ENCODE peak calls at places on chromosomes 16 and 17, in six cellular contexts. J is heart left ventricle, P is lower lobe of right lung, O is upper lobe of right lung, D is right cardiac atrium, I is Panc1. H is an unnamed sample. For H3K4me1, the result is how much of the 10 kb centered on the place peaks cover.

GRCh38 chr17:39340731-39341130 is 60.7 kb downstream of the FBXL20 start:
- ATAC-seq in I (no peak), P (no peak), O (no peak), J (no peak), D (no peak), H (no peak)

GRCh38 chr17:35892091-35892637 is 12.0 kb upstream of the CCL5 start:
- ATAC-seq in D (no peak), P (no peak), I (peak), J (no peak), O (no peak), H (no peak)

GRCh38 chr17:50043290-50044148 is 12.4 kb upstream of the ITGA3 start:
- ATAC-seq in J (no peak), P (peak), O (peak), D (peak), I (peak), H (peak)

GRCh38 chr17:76408037-76408849 is 23.8 kb downstream of the SPHK1 start:
- ATAC-seq in J (no peak), P (peak), D (no peak), O (peak), I (peak), H (no peak)

GRCh38 chr17:43584666-43585102 is 38.5 kb upstream of the ETV4 start:
- ATAC-seq in D (no peak), I (no peak), J (no peak), O (no peak), P (no peak), H (no peak)

GRCh38 chr17:40548982-40549680 is 16.1 kb downstream of the CCR7 start:
- ATAC-seq in I (peak), D (peak), P (peak), O (peak), J (no peak), H (peak)

GRCh38 chr17:28328325-28328724 is 6.9 kb downstream of the IFT20 start:
- ATAC-seq in P (no peak), I (no peak), J (no peak), D (no peak), O (no peak), H (no peak)

GRCh38 chr16:2858245-2859025 is 465 bp upstream of the PRSS22 start:
- ATAC-seq in I (peak), J (no peak), O (peak), P (peak), D (peak), H (no peak)

GRCh38 chr16:68764866-68765265 is 27.8 kb downstream of the CDH1 start:
- ATAC-seq in O (no peak), I (no peak), D (no peak), P (no peak), J (no peak), H (no peak)

GRCh38 chr17:38926290-38927070 is 1.1 kb downstream of the LASP1NB start:
- ATAC-seq in I (no peak), O (peak), J (no peak), P (peak), D (no peak), H (no peak)

GRCh38 chr16:48133455-48134226 is 22.2 kb downstream of the ABCC12 start:
- ATAC-seq in D (no peak), O (peak), J (no peak), I (no peak), P (peak), H (no peak)

GRCh38 chr17:39999067-39999466 is 16.2 kb upstream of the CSF3 start:
- ATAC-seq in I (no peak), J (no peak), O (peak), D (no peak), P (peak), H (no peak)

GRCh38 chr16:56269824-56270684 is 78.8 kb downstream of the GNAO1 start:
- ATAC-seq in I (peak), J (peak), P (peak), O (peak), D (peak), H (peak)

GRCh38 chr16:85579883-85580607 is 33.1 kb upstream of the GSE1 start:
- ATAC-seq in D (peak), O (peak), J (no peak), P (no peak), I (no peak), H (peak)

GRCh38 chr16:85579199-85579598 is 33.9 kb upstream of the GSE1 start:
- ATAC-seq in D (no peak), P (no peak), O (no peak), J (no peak), I (no peak), H (no peak)

GRCh38 chr16:85576944-85577343 is 36.2 kb upstream of the GSE1 start:
- ATAC-seq in J (no peak), D (no peak), P (no peak), I (no peak), O (no peak), H (no peak)

GRCh38 chr16:85577899-85578598 is 35.1 kb upstream of the GSE1 start:
- ATAC-seq in J (no peak), P (no peak), D (no peak), O (no peak), I (no peak), H (no peak)

DNA sequence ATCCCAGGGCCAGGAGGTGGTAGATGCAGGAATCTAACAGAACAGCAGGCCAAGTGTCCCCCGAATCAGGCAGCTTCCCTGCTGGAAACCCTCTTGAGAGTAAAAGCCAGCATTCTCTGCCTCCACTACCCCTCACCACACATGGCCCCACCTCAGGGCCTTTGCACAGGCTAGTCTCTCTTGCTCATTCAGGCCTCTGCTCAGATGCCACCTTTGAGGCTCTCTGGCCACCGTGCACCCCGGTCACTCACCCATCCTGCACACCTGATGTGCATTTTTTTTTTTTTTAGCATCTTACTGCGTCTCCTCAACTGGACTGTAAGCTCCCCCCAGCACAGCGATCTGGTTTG is 34.5 kb upstream of the GSE1 start:
- ATAC-seq in J (no peak), O (no peak), I (no peak), D (no peak), P (no peak), H (no peak)
- H3K4me1 ChIP-seq in J (under half), O (half or more), I (half or more), D (under half), P (half or more), H (under half)

GRCh38 chr17:59838196-59838911 is 54.4 kb downstream of the TUBD1 start:
- ATAC-seq in I (peak), P (peak), O (no peak), D (peak), J (no peak), H (no peak)

GRCh38 chr17:59839646-59840328 is 53.0 kb downstream of the TUBD1 start:
- ATAC-seq in I (no peak), J (no peak), P (no peak), O (no peak), D (no peak), H (no peak)

GRCh38 chr17:59840329-59840907 is 52.3 kb downstream of the TUBD1 start:
- ATAC-seq in P (no peak), O (no peak), I (no peak), J (no peak), D (no peak), H (no peak)

GRCh38 chr17:59842901-59843652 is 49.7 kb downstream of the TUBD1 start:
- ATAC-seq in I (peak), P (peak), D (peak), J (no peak), O (peak), H (no peak)

GRCh38 chr17:59840908-59841666 is 51.7 kb downstream of the TUBD1 start:
- ATAC-seq in P (no peak), J (no peak), O (no peak), D (no peak), I (no peak), H (no peak)
- H3K4me1 ChIP-seq in P (half or more), J (under half), O (under half), D (under half), I (under half), H (under half)

GRCh38 chr16:21650517-21650916 is 1.9 kb downstream of the IGSF6 start:
- ATAC-seq in P (peak), J (no peak), D (no peak), I (no peak), O (peak), H (no peak)

GRCh38 chr16:21652451-21652850 is at the start of gene IGSF6:
- ATAC-seq in D (no peak), O (peak), I (no peak), P (peak), J (no peak), H (no peak)

GRCh38 chr16:21656795-21657768 is 4.7 kb upstream of the IGSF6 start:
- ATAC-seq in O (peak), P (peak), I (no peak), J (no peak), D (no peak), H (no peak)

GRCh38 chr16:21654881-21655280 is 2.5 kb upstream of the IGSF6 start:
- ATAC-seq in I (no peak), O (no peak), P (no peak), D (no peak), J (no peak), H (no peak)

GRCh38 chr16:21653571-21653970 is 1.2 kb upstream of the IGSF6 start:
- ATAC-seq in P (peak), O (peak), J (no peak), I (no peak), D (peak), H (peak)
- H3K4me1 ChIP-seq in P (under half), O (under half), J (under half), I (under half), D (under half), H (under half)

DNA sequence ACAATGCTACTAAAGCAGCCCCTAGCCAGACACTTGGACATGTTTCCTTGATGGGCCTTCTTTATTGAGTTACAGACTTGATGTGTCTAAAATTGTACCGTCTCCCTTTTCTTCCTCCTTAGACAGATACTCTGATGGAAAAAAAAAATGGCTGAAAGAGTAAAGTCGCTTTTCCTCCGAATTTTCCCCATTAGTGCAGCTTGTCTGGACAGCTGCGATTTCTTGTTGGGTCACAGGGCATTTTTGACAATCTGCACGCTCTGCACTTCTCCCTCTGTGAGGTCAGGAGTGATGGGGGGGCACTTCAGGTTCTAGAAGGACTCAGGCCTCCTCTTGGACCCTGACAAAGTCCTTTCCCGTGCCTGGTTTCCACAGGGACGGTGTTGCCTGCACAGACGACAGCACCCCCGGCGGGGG is 968 bp upstream of the PRKAR1A start:
- ATAC-seq in P (no peak), I (no peak), D (no peak), J (no peak), O (no peak), H (no peak)
- H3K4me1 ChIP-seq in P (under half), I (under half), D (under half), J (under half), O (under half), H (under half)

GRCh38 chr17:78707923-78708322 is 74.2 kb downstream of the CYTH1 start:
- ATAC-seq in I (no peak), J (no peak), O (no peak), P (no peak), D (no peak), H (no peak)

GRCh38 chr17:78705071-78705470 is 77.0 kb downstream of the CYTH1 start:
- ATAC-seq in P (no peak), O (no peak), D (no peak), J (peak), I (no peak), H (no peak)

GRCh38 chr17:78708510-78708973 is 73.5 kb downstream of the CYTH1 start:
- ATAC-seq in J (peak), O (peak), P (peak), I (peak), D (peak), H (peak)

GRCh38 chr17:78706271-78706915 is 75.7 kb downstream of the CYTH1 start:
- ATAC-seq in P (no peak), D (no peak), I (no peak), O (no peak), J (no peak), H (no peak)

GRCh38 chr17:78707016-78707415 is 75.1 kb downstream of the CYTH1 start:
- ATAC-seq in D (peak), J (no peak), O (no peak), P (no peak), I (no peak), H (no peak)
- H3K4me1 ChIP-seq in D (under half), J (under half), O (under half), P (under half), I (under half), H (under half)

DNA sequence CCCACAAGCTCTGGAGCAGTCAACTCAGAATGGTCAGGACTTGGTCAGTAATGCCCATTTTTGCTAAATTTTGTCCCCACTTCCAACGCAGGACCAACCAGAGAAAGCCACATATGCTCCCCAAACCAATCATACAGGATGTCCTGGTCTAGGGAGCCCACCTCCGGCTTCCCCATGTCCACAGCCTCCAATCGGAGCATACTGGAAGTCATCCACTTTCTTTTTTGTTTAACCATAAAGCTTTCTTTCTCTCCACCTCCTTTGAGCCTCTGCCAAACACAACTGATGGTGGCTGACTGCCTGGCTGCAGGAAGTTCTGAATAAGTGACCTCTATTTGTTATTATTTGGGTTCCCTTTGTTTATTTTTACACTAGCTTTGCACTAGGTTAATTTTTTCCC is 549.1 kb downstream of the WWOX start:
- ATAC-seq in P (no peak), O (no peak), J (no peak), I (no peak), D (peak), H (no peak)
- H3K4me1 ChIP-seq in P (under half), O (under half), J (under half), I (under half), D (under half), H (under half)

DNA sequence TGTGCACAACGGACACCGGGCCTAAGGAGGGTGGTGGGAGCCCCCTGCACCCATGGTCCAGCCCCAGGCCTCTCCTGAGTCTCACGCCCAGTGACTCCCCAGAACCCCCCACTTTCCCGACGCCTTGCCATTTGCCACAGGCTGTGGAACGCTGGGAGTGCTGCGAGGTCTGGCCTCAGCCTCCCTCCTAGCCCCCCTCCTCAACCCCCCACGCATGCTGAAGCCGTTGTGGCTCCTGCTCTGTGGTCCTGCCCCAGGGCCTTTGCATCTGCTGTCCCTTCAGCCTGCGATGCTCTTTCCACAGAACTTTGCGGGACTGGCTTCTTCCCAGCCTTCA is 226.0 kb upstream of the GSE1 start:
- ATAC-seq in J (no peak), I (no peak), O (no peak), P (no peak), D (no peak), H (no peak)
- H3K4me1 ChIP-seq in J (under half), I (under half), O (under half), P (under half), D (under half), H (under half)

GRCh38 chr16:590875-591200 is 972 bp downstream of the RAB40C start:
- ATAC-seq in I (no peak), O (no peak), D (no peak), P (no peak), J (no peak), H (no peak)

GRCh38 chr16:590165-590874 is 454 bp downstream of the RAB40C start:
- ATAC-seq in D (no peak), J (no peak), P (no peak), I (peak), O (no peak), H (peak)

GRCh38 chr16:592518-593306 is 2.8 kb downstream of the RAB40C start:
- ATAC-seq in O (peak), J (no peak), D (no peak), P (peak), I (no peak), H (no peak)

GRCh38 chr16:593406-593805 is 3.5 kb downstream of the RAB40C start:
- ATAC-seq in P (peak), O (peak), I (no peak), D (no peak), J (no peak), H (no peak)

DNA sequence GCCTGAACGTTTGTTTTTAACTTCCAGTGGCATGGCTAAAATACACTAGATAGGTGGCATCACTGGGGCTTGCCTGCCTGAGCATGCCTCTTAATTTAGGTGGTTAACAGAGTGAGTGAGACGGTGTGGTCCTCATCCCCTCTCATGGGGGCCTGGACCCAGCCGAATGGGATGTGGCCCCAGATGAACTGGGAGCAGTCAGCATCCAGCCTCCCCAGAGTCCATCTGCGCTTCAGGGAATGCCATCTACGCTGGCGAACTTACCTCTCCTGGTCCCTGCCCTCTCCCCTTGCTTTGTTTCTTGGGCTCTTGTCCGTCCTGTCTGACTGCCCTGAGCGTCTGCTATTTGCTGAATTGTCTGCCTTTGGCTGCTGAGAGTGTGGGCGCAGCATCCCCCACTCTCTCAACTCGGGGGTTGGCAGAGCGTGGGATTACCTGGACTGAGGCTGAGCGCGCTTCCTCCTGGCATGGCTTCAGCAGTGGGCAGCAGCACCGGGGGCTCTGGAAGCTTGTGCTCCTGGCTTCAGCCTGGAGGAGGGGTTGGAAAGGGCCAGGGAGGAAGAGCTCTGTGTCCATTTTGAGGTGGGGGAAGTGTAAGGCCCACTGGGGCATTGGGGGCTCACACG is 2.1 kb downstream of the RAB40C start:
- ATAC-seq in J (no peak), I (no peak), P (no peak), D (no peak), O (no peak), H (no peak)
- H3K4me1 ChIP-seq in J (under half), I (under half), P (half or more), D (under half), O (half or more), H (under half)

H was measured in gastroesophageal sphincter.